ENCODE peak calls at places on chromosome 19, in nine cellular contexts. One of them, this sample, is unnamed.

GRCh38 chr19:40251991-40252390 is 25.5 kb upstream of the CCNP start:
- DNase-seq in cardiac muscle cell: no peak
- DNase-seq in ascending aorta: no peak
- DNase-seq in adrenal gland: no peak
- DNase-seq in ovary: no peak
- DNase-seq in thoracic aorta: no peak
- DNase-seq in astrocyte: no peak
- DNase-seq in SK-N-SH: no peak
- DNase-seq in Peyer's patch: no peak
- DNase-seq in this sample: no peak

GRCh38 chr19:3580156-3580955 is 4.9 kb upstream of the GIPC3 start:
- DNase-seq in astrocyte: peak; percentile 97
- DNase-seq in adrenal gland: peak; percentile 92
- DNase-seq in ascending aorta: no peak
- DNase-seq in ovary: no peak
- DNase-seq in cardiac muscle cell: no peak
- DNase-seq in Peyer's patch: no peak
- DNase-seq in SK-N-SH: no peak
- DNase-seq in thoracic aorta: no peak
- DNase-seq in this sample: no peak

GRCh38 chr19:10109528-10109927 is 2.0 kb upstream of the P2RY11 start:
- DNase-seq in cardiac muscle cell: no peak
- DNase-seq in ascending aorta: no peak
- DNase-seq in adrenal gland: no peak
- DNase-seq in ovary: no peak
- DNase-seq in astrocyte: no peak
- DNase-seq in thoracic aorta: no peak
- DNase-seq in Peyer's patch: no peak
- DNase-seq in SK-N-SH: no peak
- DNase-seq in this sample: no peak

GRCh38 chr19:7869453-7869909 is 4.7 kb downstream of the PRR36 start:
- DNase-seq in thoracic aorta: no peak
- DNase-seq in Peyer's patch: peak; percentile 73
- DNase-seq in adrenal gland: peak; percentile 81
- DNase-seq in SK-N-SH: peak; percentile 84
- DNase-seq in ovary: peak; percentile 79
- DNase-seq in ascending aorta: no peak
- DNase-seq in astrocyte: no peak
- DNase-seq in cardiac muscle cell: peak; percentile 84
- DNase-seq in this sample: peak; percentile 64

GRCh38 chr19:47097396-47098217 is 16.0 kb downstream of the ZC3H4 start:
- DNase-seq in ascending aorta: no peak
- DNase-seq in cardiac muscle cell: no peak
- DNase-seq in SK-N-SH: no peak
- DNase-seq in adrenal gland: no peak
- DNase-seq in astrocyte: peak; percentile 47
- DNase-seq in ovary: no peak
- DNase-seq in thoracic aorta: peak; percentile 36
- DNase-seq in Peyer's patch: no peak
- DNase-seq in this sample: peak; percentile 29

GRCh38 chr19:51198641-51199040 is 26.2 kb upstream of the CD33 start:
- DNase-seq in thoracic aorta: no peak
- DNase-seq in adrenal gland: no peak
- DNase-seq in Peyer's patch: no peak
- DNase-seq in cardiac muscle cell: no peak
- DNase-seq in astrocyte: no peak
- DNase-seq in SK-N-SH: no peak
- DNase-seq in ascending aorta: no peak
- DNase-seq in ovary: no peak
- DNase-seq in this sample: no peak

GRCh38 chr19:33724723-33725060 is 72.0 kb upstream of the KCTD15 start:
- DNase-seq in ovary: no peak
- DNase-seq in Peyer's patch: no peak
- DNase-seq in cardiac muscle cell: no peak
- DNase-seq in ascending aorta: no peak
- DNase-seq in thoracic aorta: no peak
- DNase-seq in SK-N-SH: peak; percentile 67
- DNase-seq in astrocyte: no peak
- DNase-seq in adrenal gland: no peak
- DNase-seq in this sample: no peak

GRCh38 chr19:7386308-7386707 is 37.6 kb downstream of the ARHGEF18 start:
- DNase-seq in adrenal gland: no peak
- DNase-seq in ovary: no peak
- DNase-seq in cardiac muscle cell: no peak
- DNase-seq in astrocyte: no peak
- DNase-seq in ascending aorta: no peak
- DNase-seq in Peyer's patch: no peak
- DNase-seq in SK-N-SH: no peak
- DNase-seq in thoracic aorta: no peak
- DNase-seq in this sample: no peak

GRCh38 chr19:29596885-29597525 is 9.1 kb upstream of the POP4 start:
- DNase-seq in adrenal gland: no peak
- DNase-seq in SK-N-SH: no peak
- DNase-seq in cardiac muscle cell: peak; percentile 37
- DNase-seq in ovary: no peak
- DNase-seq in ascending aorta: no peak
- DNase-seq in astrocyte: peak; percentile 4
- DNase-seq in Peyer's patch: no peak
- DNase-seq in thoracic aorta: no peak
- DNase-seq in this sample: no peak

GRCh38 chr19:33348301-33349010 is 25.1 kb upstream of the CEBPG start:
- DNase-seq in ascending aorta: no peak
- DNase-seq in thoracic aorta: no peak
- DNase-seq in Peyer's patch: no peak
- DNase-seq in ovary: no peak
- DNase-seq in SK-N-SH: peak; percentile 65
- DNase-seq in astrocyte: peak; percentile 15
- DNase-seq in adrenal gland: peak; percentile 56
- DNase-seq in cardiac muscle cell: no peak
- DNase-seq in this sample: no peak

GRCh38 chr19:35034588-35035382 is 4.5 kb downstream of the SCN1B start:
- DNase-seq in ovary: no peak
- DNase-seq in cardiac muscle cell: no peak
- DNase-seq in thoracic aorta: no peak
- DNase-seq in Peyer's patch: no peak
- DNase-seq in ascending aorta: no peak
- DNase-seq in astrocyte: no peak
- DNase-seq in SK-N-SH: no peak
- DNase-seq in adrenal gland: no peak
- DNase-seq in this sample: no peak

GRCh38 chr19:46880440-46880839 is 19.6 kb downstream of the ARHGAP35 start:
- DNase-seq in ovary: no peak
- DNase-seq in ascending aorta: no peak
- DNase-seq in SK-N-SH: no peak
- DNase-seq in adrenal gland: no peak
- DNase-seq in cardiac muscle cell: no peak
- DNase-seq in thoracic aorta: no peak
- DNase-seq in Peyer's patch: no peak
- DNase-seq in astrocyte: no peak
- DNase-seq in this sample: no peak

GRCh38 chr19:47531640-47532387 is 17.0 kb upstream of the NAPA start:
- DNase-seq in ascending aorta: no peak
- DNase-seq in SK-N-SH: no peak
- DNase-seq in Peyer's patch: no peak
- DNase-seq in adrenal gland: no peak
- DNase-seq in astrocyte: no peak
- DNase-seq in thoracic aorta: no peak
- DNase-seq in ovary: no peak
- DNase-seq in cardiac muscle cell: no peak
- DNase-seq in this sample: no peak

GRCh38 chr19:46766569-46767317 is 20.5 kb upstream of the STRN4 start:
- DNase-seq in Peyer's patch: peak; percentile 56
- DNase-seq in adrenal gland: no peak
- DNase-seq in cardiac muscle cell: peak; percentile 47
- DNase-seq in ascending aorta: no peak
- DNase-seq in thoracic aorta: no peak
- DNase-seq in astrocyte: no peak
- DNase-seq in SK-N-SH: peak; percentile 74
- DNase-seq in ovary: no peak
- DNase-seq in this sample: no peak

GRCh38 chr19:9741476-9742171 is 26.9 kb downstream of the ZNF846 start:
- DNase-seq in astrocyte: no peak
- DNase-seq in cardiac muscle cell: no peak
- DNase-seq in ovary: no peak
- DNase-seq in thoracic aorta: no peak
- DNase-seq in adrenal gland: no peak
- DNase-seq in ascending aorta: no peak
- DNase-seq in Peyer's patch: no peak
- DNase-seq in SK-N-SH: no peak
- DNase-seq in this sample: no peak

GRCh38 chr19:14135985-14136508 is 342 bp downstream of the ASF1B start:
- DNase-seq in ascending aorta: no peak
- DNase-seq in thoracic aorta: no peak
- DNase-seq in cardiac muscle cell: no peak
- DNase-seq in SK-N-SH: no peak
- DNase-seq in ovary: no peak
- DNase-seq in astrocyte: no peak
- DNase-seq in adrenal gland: no peak
- DNase-seq in Peyer's patch: no peak
- DNase-seq in this sample: no peak

GRCh38 chr19:30428281-30428680 is 56.1 kb downstream of the ZNF536 start:
- DNase-seq in thoracic aorta: no peak
- DNase-seq in astrocyte: no peak
- DNase-seq in ascending aorta: no peak
- DNase-seq in cardiac muscle cell: no peak
- DNase-seq in Peyer's patch: no peak
- DNase-seq in ovary: no peak
- DNase-seq in adrenal gland: peak; percentile 43
- DNase-seq in SK-N-SH: no peak
- DNase-seq in this sample: no peak

GRCh38 chr19:12828494-12828893 is 5.9 kb downstream of the RTBDN start:
- DNase-seq in astrocyte: no peak
- DNase-seq in thoracic aorta: no peak
- DNase-seq in cardiac muscle cell: peak; percentile 49
- DNase-seq in SK-N-SH: peak; percentile 92
- DNase-seq in Peyer's patch: no peak
- DNase-seq in adrenal gland: peak; percentile 79
- DNase-seq in ovary: no peak
- DNase-seq in ascending aorta: no peak
- DNase-seq in this sample: no peak

DNA sequence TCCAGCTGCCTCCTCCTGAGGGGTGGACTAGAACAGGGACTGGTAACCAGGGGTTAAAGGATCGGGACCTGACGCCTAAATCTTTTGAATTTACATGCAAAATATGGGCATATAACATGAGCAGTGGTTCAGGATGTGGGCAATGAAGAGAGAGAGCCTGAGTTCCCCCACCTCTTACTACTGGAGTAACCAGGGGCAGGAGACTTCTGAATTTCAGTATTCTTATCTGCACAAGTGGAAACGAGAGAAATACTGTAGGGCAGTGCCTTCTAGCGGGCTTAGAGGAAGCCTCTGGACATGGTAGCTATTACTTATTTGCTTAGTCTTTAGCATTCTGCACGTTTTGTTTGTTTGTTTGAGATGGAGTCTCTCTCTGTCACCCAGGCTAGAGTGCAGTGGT is 26.3 kb downstream of the BCAT2 start:
- DNase-seq in astrocyte: no peak
- DNase-seq in Peyer's patch: no peak
- DNase-seq in ascending aorta: no peak
- DNase-seq in adrenal gland: no peak
- DNase-seq in cardiac muscle cell: peak; percentile 25
- DNase-seq in ovary: no peak
- DNase-seq in SK-N-SH: no peak
- DNase-seq in thoracic aorta: no peak
- DNase-seq in this sample: no peak
- H3K36me3 ChIP-seq in astrocyte: no peaks in the 10 kb centered on the region
- H3K36me3 ChIP-seq in Peyer's patch: no peaks in the 10 kb centered on the region
- H3K36me3 ChIP-seq in ascending aorta: no peaks in the 10 kb centered on the region
- H3K36me3 ChIP-seq in adrenal gland: no peaks in the 10 kb centered on the region
- H3K36me3 ChIP-seq in cardiac muscle cell: no peaks in the 10 kb centered on the region
- H3K36me3 ChIP-seq in ovary: no peaks in the 10 kb centered on the region
- H3K36me3 ChIP-seq in SK-N-SH: no peaks in the 10 kb centered on the region
- H3K36me3 ChIP-seq in thoracic aorta: no peaks in the 10 kb centered on the region
- H3K36me3 ChIP-seq in this sample: no peaks in the 10 kb centered on the region

GRCh38 chr19:1910169-1910568 is 5.0 kb downstream of the ADAT3 start:
- DNase-seq in cardiac muscle cell: no peak
- DNase-seq in SK-N-SH: peak; percentile 90
- DNase-seq in ovary: no peak
- DNase-seq in astrocyte: no peak
- DNase-seq in Peyer's patch: no peak
- DNase-seq in ascending aorta: no peak
- DNase-seq in adrenal gland: no peak
- DNase-seq in thoracic aorta: no peak
- DNase-seq in this sample: no peak
- H3K4me1 ChIP-seq in cardiac muscle cell: no peaks in the 10 kb centered on the region
- H3K4me1 ChIP-seq in SK-N-SH: peaks cover 16% of the 10 kb centered on the region
- H3K4me1 ChIP-seq in ovary: peaks cover 19% of the 10 kb centered on the region
- H3K4me1 ChIP-seq in astrocyte: peaks cover 10% of the 10 kb centered on the region
- H3K4me1 ChIP-seq in Peyer's patch: no peaks in the 10 kb centered on the region
- H3K4me1 ChIP-seq in ascending aorta: peaks cover 2% of the 10 kb centered on the region
- H3K4me1 ChIP-seq in adrenal gland: peaks cover 25% of the 10 kb centered on the region
- H3K4me1 ChIP-seq in thoracic aorta: peaks cover 9% of the 10 kb centered on the region
- H3K4me1 ChIP-seq in this sample: peaks cover 16% of the 10 kb centered on the region

DNA sequence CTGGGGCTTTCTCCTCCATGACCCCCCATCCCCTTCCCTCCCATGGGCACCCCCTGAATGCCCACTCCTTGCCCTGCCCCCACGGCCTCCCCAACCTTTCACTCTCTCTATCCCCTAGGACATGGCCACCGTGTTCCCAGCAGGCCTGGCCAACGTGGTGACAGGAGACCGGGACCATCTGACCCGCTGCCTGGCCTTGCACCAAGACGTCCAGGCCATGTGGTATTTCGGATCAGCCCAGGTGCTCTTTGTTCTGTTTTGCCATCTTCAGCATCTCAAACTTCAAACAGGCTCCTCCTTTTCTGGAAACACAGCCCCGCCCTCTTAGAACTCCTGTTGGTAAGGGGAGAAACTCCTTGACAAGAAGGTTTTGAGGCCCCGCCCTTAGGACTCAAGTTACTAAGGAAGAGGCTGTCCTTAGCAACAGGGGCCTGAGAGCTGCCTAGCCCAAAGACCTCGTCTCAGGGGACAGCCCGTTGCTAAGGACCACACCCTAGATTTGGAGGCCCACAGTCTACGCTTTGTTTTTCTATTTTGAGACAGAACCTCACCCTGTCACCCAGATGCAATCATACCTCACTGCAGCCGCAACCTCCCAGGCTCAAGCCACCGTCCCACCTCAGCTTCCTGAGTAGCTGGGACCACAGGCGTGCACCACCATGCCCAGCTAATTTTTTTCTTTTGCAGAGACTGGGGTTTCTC is 5.1 kb upstream of the FLT3LG start:
- DNase-seq in ovary: no peak
- DNase-seq in ascending aorta: no peak
- DNase-seq in SK-N-SH: no peak
- DNase-seq in Peyer's patch: peak; percentile 90
- DNase-seq in adrenal gland: no peak
- DNase-seq in astrocyte: no peak
- DNase-seq in thoracic aorta: peak; percentile 31
- DNase-seq in cardiac muscle cell: peak; percentile 66
- DNase-seq in this sample: peak; percentile 52
- H3K27ac ChIP-seq in ovary: no peak overlapping the region
- H3K27ac ChIP-seq in ascending aorta: no peak overlapping the region
- H3K27ac ChIP-seq in SK-N-SH: no peak overlapping the region
- H3K27ac ChIP-seq in Peyer's patch: peak overlapping the region; percentile 63
- H3K27ac ChIP-seq in adrenal gland: no peak overlapping the region
- H3K27ac ChIP-seq in astrocyte: no peak overlapping the region
- H3K27ac ChIP-seq in thoracic aorta: peak overlapping the region; percentile 11
- H3K27ac ChIP-seq in cardiac muscle cell: no peak overlapping the region
- H3K27ac ChIP-seq in this sample: no peak overlapping the region

DNA sequence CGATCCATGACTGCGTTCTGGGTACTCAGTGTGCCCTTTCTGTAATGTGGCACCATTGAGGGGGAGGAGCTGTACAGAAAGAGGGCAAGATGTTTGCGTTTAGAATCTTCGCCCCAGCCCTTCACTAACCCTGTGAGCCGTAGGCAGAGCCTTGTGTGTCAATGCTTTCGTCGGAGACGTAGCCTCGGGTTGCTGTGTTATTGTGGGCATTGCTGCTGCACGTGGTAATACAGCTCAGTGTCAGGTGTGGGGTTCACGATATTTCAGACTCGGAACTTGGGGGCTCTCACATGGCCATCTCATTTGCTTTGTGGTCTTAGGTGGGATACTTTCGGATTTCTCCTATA is 6.1 kb downstream of the RPS9 start:
- DNase-seq in ovary: no peak
- DNase-seq in cardiac muscle cell: no peak
- DNase-seq in adrenal gland: no peak
- DNase-seq in SK-N-SH: no peak
- DNase-seq in Peyer's patch: no peak
- DNase-seq in thoracic aorta: no peak
- DNase-seq in astrocyte: no peak
- DNase-seq in ascending aorta: no peak
- DNase-seq in this sample: no peak
- H3K36me3 ChIP-seq in ovary: no peaks in the 10 kb centered on the region
- H3K36me3 ChIP-seq in cardiac muscle cell: peaks cover 60% of the 10 kb centered on the region
- H3K36me3 ChIP-seq in adrenal gland: no peaks in the 10 kb centered on the region
- H3K36me3 ChIP-seq in SK-N-SH: peaks cover 59% of the 10 kb centered on the region
- H3K36me3 ChIP-seq in Peyer's patch: peaks cover 63% of the 10 kb centered on the region
- H3K36me3 ChIP-seq in thoracic aorta: peaks cover 47% of the 10 kb centered on the region
- H3K36me3 ChIP-seq in astrocyte: peaks cover 49% of the 10 kb centered on the region
- H3K36me3 ChIP-seq in ascending aorta: peaks cover 51% of the 10 kb centered on the region
- H3K36me3 ChIP-seq in this sample: peaks cover 31% of the 10 kb centered on the region